ENCODE peak calls at places on chromosomes 7 and 10, in seven cellular contexts. K, B, A, E, U, D and N are unnamed samples.

GRCh38 chr10:29730461-29730860 is 95.7 kb upstream of the SVIL start:
- DNase-seq in K (no peak), U (no peak), B (no peak), D (no peak), E (no peak), A (no peak), N (no peak)

GRCh38 chr7:1083729-1084657 is 3.9 kb upstream of the GPER1 start:
- DNase-seq in E (no peak), B (no peak), A (no peak), D (peak; percentile 71), K (no peak), U (no peak), N (no peak)

GRCh38 chr10:76337641-76338040 is 906.2 kb downstream of the LRMDA start:
- DNase-seq in A (no peak), U (peak; percentile 52), E (peak; percentile 53), K (no peak), B (no peak), D (no peak), N (no peak)

GRCh38 chr10:34859170-34859569 is 44.1 kb upstream of the PARD3 start:
- DNase-seq in D (no peak), B (peak; percentile 14), E (no peak), K (no peak), U (no peak), A (no peak), N (no peak)

GRCh38 chr7:47186316-47186715 is 395.6 kb downstream of the TNS3 start:
- DNase-seq in K (no peak), A (no peak), U (no peak), D (no peak), E (no peak), B (no peak), N (no peak)

GRCh38 chr10:7986851-7987250 is 67.6 kb upstream of the GATA3 start:
- DNase-seq in A (no peak), U (no peak), B (no peak), E (no peak), D (no peak), K (no peak), N (no peak)

GRCh38 chr10:19815478-19816419 is 483 bp upstream of the PLXDC2 start:
- DNase-seq in B (peak; percentile 89), E (no peak), D (peak; percentile 85), K (peak; percentile 86), A (peak; percentile 89), U (no peak), N (peak; percentile 79)

GRCh38 chr10:130934333-130935035 is 377.0 kb downstream of the TCERG1L start:
- DNase-seq in B (peak; percentile 50), U (no peak), A (no peak), E (no peak), K (peak; percentile 37), D (no peak), N (no peak)

GRCh38 chr7:151917791-151918311 is 38.4 kb upstream of the GALNTL5 start:
- DNase-seq in D (no peak), U (no peak), B (no peak), E (no peak), A (no peak), K (no peak), N (no peak)

DNA sequence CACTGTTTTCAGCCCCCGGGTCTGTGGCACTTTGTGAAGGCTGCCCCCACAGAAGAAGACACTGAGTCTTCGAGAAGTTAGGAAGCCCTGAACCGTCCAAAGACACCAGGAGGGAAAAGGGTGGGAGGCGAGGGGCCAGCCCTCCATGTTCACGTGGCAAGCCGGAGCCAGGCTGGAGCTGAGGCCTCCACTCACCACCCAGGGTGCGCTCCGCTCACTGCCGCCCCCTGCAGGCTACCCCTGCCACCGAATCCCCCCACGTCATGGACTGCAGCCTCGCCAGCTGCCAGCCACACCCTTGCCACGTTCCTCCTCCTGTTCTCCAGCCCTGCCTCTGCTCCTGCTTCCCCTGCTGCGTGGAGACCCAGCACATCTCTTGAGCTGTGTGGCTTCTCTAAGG is 59.0 kb upstream of the EN2 start:
- DNase-seq in K (no peak), A (no peak), E (no peak), U (no peak), D (no peak), B (no peak), N (no peak)
- TF ChIP-seq CTCF in K (peak; percentile 64), A (no peak), E (no peak), U (no peak), D (peak; percentile 6), B (no peak), N (no peak)

GRCh38 chr7:69575651-69576050 is 22.6 kb upstream of the AUTS2 start:
- DNase-seq in B (no peak), K (no peak), U (no peak), D (no peak), A (no peak), E (no peak), N (no peak)
- TF ChIP-seq CTCF in B (no peak), K (no peak), U (no peak), D (no peak), A (no peak), E (no peak), N (no peak)

GRCh38 chr7:11424006-11424405 is 408.0 kb downstream of the THSD7A start:
- DNase-seq in E (no peak), K (no peak), D (no peak), B (no peak), A (no peak), U (no peak), N (no peak)

GRCh38 chr7:11430112-11430511 is 401.9 kb downstream of the THSD7A start:
- DNase-seq in U (no peak), E (no peak), K (no peak), D (no peak), A (no peak), B (no peak), N (no peak)

GRCh38 chr7:11428877-11429617 is 403.0 kb downstream of the THSD7A start:
- DNase-seq in A (no peak), D (no peak), U (no peak), B (no peak), K (peak; percentile 34), E (no peak), N (peak; percentile 10)

GRCh38 chr7:11427686-11428273 is 404.2 kb downstream of the THSD7A start:
- DNase-seq in D (no peak), A (peak; percentile 66), E (peak; percentile 2), K (no peak), U (peak; percentile 24), B (peak; percentile 16), N (peak; percentile 16)
- TF ChIP-seq CTCF in D (peak; percentile 89), A (peak; percentile 77), E (peak; percentile 63), K (peak; percentile 90), U (peak; percentile 63), B (peak; percentile 80), N (peak; percentile 77)

GRCh38 chr10:109984013-109984412 is 23.8 kb upstream of the ADD3 start:
- DNase-seq in A (no peak), U (no peak), E (no peak), B (no peak), D (no peak), K (no peak), N (no peak)
- TF ChIP-seq CTCF in A (no peak), U (no peak), E (no peak), B (no peak), D (no peak), K (no peak), N (no peak)

GRCh38 chr7:108114117-108114841 is 15.9 kb downstream of the LAMB4 start:
- DNase-seq in A (peak; percentile 38), B (no peak), E (no peak), U (no peak), K (peak; percentile 75), D (no peak), N (no peak)

GRCh38 chr7:108120196-108120595 is 10.0 kb downstream of the LAMB4 start:
- DNase-seq in B (no peak), E (no peak), D (no peak), U (no peak), A (no peak), K (no peak), N (no peak)

GRCh38 chr7:108120943-108121342 is 9.2 kb downstream of the LAMB4 start:
- DNase-seq in D (no peak), B (no peak), E (no peak), A (no peak), K (no peak), U (no peak), N (no peak)

GRCh38 chr7:108122181-108122580 is 8.0 kb downstream of the LAMB4 start:
- DNase-seq in D (no peak), U (no peak), A (no peak), K (no peak), B (no peak), E (no peak), N (no peak)

GRCh38 chr7:108118959-108119358 is 11.2 kb downstream of the LAMB4 start:
- DNase-seq in B (no peak), U (no peak), A (no peak), K (no peak), E (no peak), D (no peak), N (no peak)
- TF ChIP-seq CTCF in B (no peak), U (no peak), A (no peak), K (peak; percentile 61), E (no peak), D (no peak), N (no peak)